ENCODE peak calls at places on chromosomes 7 and 10, in five cellular contexts. O is T follicular helper cell; P is stimulated activated CD8-positive, alpha-beta memory T cell treated with anti-CD3 and anti-CD28 coated beads, Interleukin-4, amount 100 ng/mL, for 24 hours; B is NCI-H1105; A is left colon. Y is an unnamed sample.

GRCh38 chr7:22653981-22654380 is 73.0 kb upstream of the IL6 start:
- DNase-seq in O (no peak), A (no peak), P (no peak), B (peak), Y (no peak)

GRCh38 chr7:155371884-155372781 is 74.5 kb downstream of the INSIG1 start:
- DNase-seq in P (no peak), B (no peak), O (no peak), A (no peak), Y (no peak)

GRCh38 chr7:105945848-105946247 is 17.2 kb upstream of the CDHR3 start:
- DNase-seq in P (no peak), O (no peak), B (no peak), A (no peak), Y (no peak)

GRCh38 chr10:29454250-29454649 is 165.4 kb downstream of the LYZL1 start:
- DNase-seq in P (no peak), A (no peak), B (no peak), O (no peak), Y (no peak)

GRCh38 chr10:103333934-103334520 is 16.9 kb downstream of the PCGF6 start:
- DNase-seq in P (no peak), B (no peak), O (no peak), A (no peak), Y (no peak)

GRCh38 chr10:110268442-110268841 is 36.3 kb downstream of the SMNDC1 start:
- DNase-seq in O (no peak), B (no peak), P (no peak), A (no peak), Y (no peak)

GRCh38 chr10:974038-974784 is 14.0 kb upstream of the GTPBP4 start:
- DNase-seq in A (no peak), P (no peak), O (no peak), B (no peak), Y (no peak)

GRCh38 chr10:121597504-121598241 is 571 bp downstream of the FGFR2 start:
- DNase-seq in A (no peak), P (no peak), B (peak), O (no peak), Y (no peak)

GRCh38 chr10:104835422-104835821 is 194.3 kb downstream of the SORCS3 start:
- DNase-seq in O (no peak), A (no peak), B (no peak), P (no peak), Y (no peak)

GRCh38 chr10:109327266-109327665 is 596.0 kb downstream of the XPNPEP1 start:
- DNase-seq in A (no peak), B (no peak), P (no peak), O (no peak), Y (no peak)

Y was measured in CD14-positive monocyte.